ENCODE peak calls at places on chromosomes 6 and 20, in seven cellular contexts. One of them, this sample, is unnamed.

GRCh38 chr6:37473364-37474095 is 26.2 kb downstream of the CCDC167 start:
- DNase-seq in suprapubic skin: no peak
- DNase-seq in fibroblast of lung: peak; percentile 39
- DNase-seq in uterus: no peak
- DNase-seq in A549: no peak
- DNase-seq in heart left ventricle: peak; percentile 73
- DNase-seq in sigmoid colon: no peak
- DNase-seq in this sample: no peak

GRCh38 chr20:7627734-7628663 is 312.3 kb downstream of the HAO1 start:
- DNase-seq in suprapubic skin: no peak
- DNase-seq in fibroblast of lung: peak; percentile 4
- DNase-seq in uterus: no peak
- DNase-seq in A549: no peak
- DNase-seq in heart left ventricle: no peak
- DNase-seq in sigmoid colon: no peak
- DNase-seq in this sample: peak; percentile 14

GRCh38 chr20:23937303-23938117 is 51.1 kb downstream of the GGTLC1 start:
- DNase-seq in suprapubic skin: no peak
- DNase-seq in fibroblast of lung: peak; percentile 38
- DNase-seq in uterus: peak; percentile 27
- DNase-seq in A549: peak; percentile 35
- DNase-seq in heart left ventricle: peak; percentile 30
- DNase-seq in sigmoid colon: no peak
- DNase-seq in this sample: no peak

GRCh38 chr6:30615958-30616810 is 859 bp downstream of the PPP1R10 start:
- DNase-seq in suprapubic skin: no peak
- DNase-seq in fibroblast of lung: peak; percentile 30
- DNase-seq in uterus: no peak
- DNase-seq in A549: no peak
- DNase-seq in heart left ventricle: no peak
- DNase-seq in sigmoid colon: peak; percentile 69
- DNase-seq in this sample: peak; percentile 60

GRCh38 chr6:109236140-109237081 is 141.1 kb downstream of the CEP57L1 start:
- DNase-seq in suprapubic skin: no peak
- DNase-seq in fibroblast of lung: no peak
- DNase-seq in uterus: no peak
- DNase-seq in A549: no peak
- DNase-seq in heart left ventricle: no peak
- DNase-seq in sigmoid colon: no peak
- DNase-seq in this sample: no peak

GRCh38 chr6:101413773-101414172 is 20.3 kb downstream of the GRIK2 start:
- DNase-seq in suprapubic skin: no peak
- DNase-seq in fibroblast of lung: no peak
- DNase-seq in uterus: no peak
- DNase-seq in A549: no peak
- DNase-seq in heart left ventricle: no peak
- DNase-seq in sigmoid colon: no peak
- DNase-seq in this sample: no peak

GRCh38 chr6:56144538-56145324 is 102.6 kb downstream of the COL21A1 start:
- DNase-seq in suprapubic skin: no peak
- DNase-seq in fibroblast of lung: peak; percentile 74
- DNase-seq in uterus: no peak
- DNase-seq in A549: peak; percentile 10
- DNase-seq in heart left ventricle: no peak
- DNase-seq in sigmoid colon: no peak
- DNase-seq in this sample: no peak

GRCh38 chr6:21953831-21954801 is 342.7 kb downstream of the PRL start:
- DNase-seq in suprapubic skin: no peak
- DNase-seq in fibroblast of lung: peak; percentile 82
- DNase-seq in uterus: peak; percentile 48
- DNase-seq in A549: no peak
- DNase-seq in heart left ventricle: peak; percentile 30
- DNase-seq in sigmoid colon: no peak
- DNase-seq in this sample: no peak

GRCh38 chr6:16426241-16426640 is 187.9 kb downstream of the GMPR start:
- DNase-seq in suprapubic skin: no peak
- DNase-seq in fibroblast of lung: no peak
- DNase-seq in uterus: no peak
- DNase-seq in A549: no peak
- DNase-seq in heart left ventricle: no peak
- DNase-seq in sigmoid colon: no peak
- DNase-seq in this sample: no peak

GRCh38 chr6:125245523-125246264 is 56.1 kb downstream of the HDDC2 start:
- DNase-seq in suprapubic skin: no peak
- DNase-seq in fibroblast of lung: no peak
- DNase-seq in uterus: no peak
- DNase-seq in A549: no peak
- DNase-seq in heart left ventricle: no peak
- DNase-seq in sigmoid colon: no peak
- DNase-seq in this sample: no peak

GRCh38 chr6:69894578-69895347 is 28.4 kb downstream of the COL19A1 start:
- DNase-seq in suprapubic skin: no peak
- DNase-seq in fibroblast of lung: peak; percentile 92
- DNase-seq in uterus: no peak
- DNase-seq in A549: no peak
- DNase-seq in heart left ventricle: no peak
- DNase-seq in sigmoid colon: no peak
- DNase-seq in this sample: no peak

GRCh38 chr6:4781967-4782537 is 5.8 kb downstream of the CDYL start:
- DNase-seq in suprapubic skin: no peak
- DNase-seq in fibroblast of lung: no peak
- DNase-seq in uterus: no peak
- DNase-seq in A549: no peak
- DNase-seq in heart left ventricle: no peak
- DNase-seq in sigmoid colon: no peak
- DNase-seq in this sample: no peak

GRCh38 chr6:158793432-158793831 is 25.7 kb downstream of the EZR start:
- DNase-seq in suprapubic skin: no peak
- DNase-seq in fibroblast of lung: peak; percentile 69
- DNase-seq in uterus: no peak
- DNase-seq in A549: peak; percentile 47
- DNase-seq in heart left ventricle: no peak
- DNase-seq in sigmoid colon: no peak
- DNase-seq in this sample: no peak

GRCh38 chr6:26249959-26250805 is 114.8 kb upstream of the BTN3A2 start:
- DNase-seq in suprapubic skin: peak; percentile 72
- DNase-seq in fibroblast of lung: peak; percentile 85
- DNase-seq in uterus: peak; percentile 41
- DNase-seq in A549: no peak
- DNase-seq in heart left ventricle: no peak
- DNase-seq in sigmoid colon: peak; percentile 76
- DNase-seq in this sample: peak; percentile 65

GRCh38 chr6:62707156-62707555 is 421.1 kb upstream of the KHDRBS2 start:
- DNase-seq in suprapubic skin: no peak
- DNase-seq in fibroblast of lung: no peak
- DNase-seq in uterus: no peak
- DNase-seq in A549: no peak
- DNase-seq in heart left ventricle: no peak
- DNase-seq in sigmoid colon: no peak
- DNase-seq in this sample: no peak

GRCh38 chr6:161526794-161527193 is 252.9 kb upstream of the AGPAT4 start:
- DNase-seq in suprapubic skin: no peak
- DNase-seq in fibroblast of lung: no peak
- DNase-seq in uterus: no peak
- DNase-seq in A549: no peak
- DNase-seq in heart left ventricle: no peak
- DNase-seq in sigmoid colon: no peak
- DNase-seq in this sample: no peak

GRCh38 chr6:11538049-11538798 is 675 bp downstream of the TMEM170B start:
- DNase-seq in suprapubic skin: peak; percentile 74
- DNase-seq in fibroblast of lung: peak; percentile 14
- DNase-seq in uterus: peak; percentile 31
- DNase-seq in A549: peak; percentile 8
- DNase-seq in heart left ventricle: peak; percentile 26
- DNase-seq in sigmoid colon: peak; percentile 67
- DNase-seq in this sample: no peak

GRCh38 chr6:132751306-132751705 is 6.4 kb downstream of the VNN2 start:
- DNase-seq in suprapubic skin: no peak
- DNase-seq in fibroblast of lung: no peak
- DNase-seq in uterus: no peak
- DNase-seq in A549: no peak
- DNase-seq in heart left ventricle: no peak
- DNase-seq in sigmoid colon: no peak
- DNase-seq in this sample: no peak

GRCh38 chr6:111791415-111791814 is 81.8 kb downstream of the FYN start:
- DNase-seq in suprapubic skin: no peak
- DNase-seq in fibroblast of lung: peak; percentile 39
- DNase-seq in uterus: no peak
- DNase-seq in A549: no peak
- DNase-seq in heart left ventricle: no peak
- DNase-seq in sigmoid colon: no peak
- DNase-seq in this sample: peak; percentile 28

GRCh38 chr6:47146426-47147174 is 104.5 kb upstream of the ADGRF1 start:
- DNase-seq in suprapubic skin: no peak
- DNase-seq in fibroblast of lung: no peak
- DNase-seq in uterus: no peak
- DNase-seq in A549: no peak
- DNase-seq in heart left ventricle: no peak
- DNase-seq in sigmoid colon: no peak
- DNase-seq in this sample: no peak

GRCh38 chr6:131914967-131915751 is 36.0 kb downstream of the CCN2 start:
- DNase-seq in suprapubic skin: no peak
- DNase-seq in fibroblast of lung: peak; percentile 89
- DNase-seq in uterus: peak; percentile 70
- DNase-seq in A549: peak; percentile 29
- DNase-seq in heart left ventricle: peak; percentile 47
- DNase-seq in sigmoid colon: peak; percentile 81
- DNase-seq in this sample: peak; percentile 53

GRCh38 chr6:408599-409102 is 17.1 kb downstream of the IRF4 start:
- DNase-seq in suprapubic skin: no peak
- DNase-seq in fibroblast of lung: peak; percentile 48
- DNase-seq in uterus: no peak
- DNase-seq in A549: peak; percentile 40
- DNase-seq in heart left ventricle: peak; percentile 39
- DNase-seq in sigmoid colon: no peak
- DNase-seq in this sample: peak; percentile 54

GRCh38 chr6:143634486-143634885 is 43.3 kb upstream of the PHACTR2 start:
- DNase-seq in suprapubic skin: no peak
- DNase-seq in fibroblast of lung: no peak
- DNase-seq in uterus: no peak
- DNase-seq in A549: no peak
- DNase-seq in heart left ventricle: no peak
- DNase-seq in sigmoid colon: no peak
- DNase-seq in this sample: no peak

GRCh38 chr20:13800728-13801134 is 15.9 kb downstream of the NDUFAF5 start:
- DNase-seq in suprapubic skin: peak; percentile 79
- DNase-seq in fibroblast of lung: peak; percentile 96
- DNase-seq in uterus: peak; percentile 83
- DNase-seq in A549: no peak
- DNase-seq in heart left ventricle: peak; percentile 87
- DNase-seq in sigmoid colon: peak; percentile 96
- DNase-seq in this sample: no peak

GRCh38 chr6:168985705-168986104 is 267.9 kb downstream of the THBS2 start:
- DNase-seq in suprapubic skin: no peak
- DNase-seq in fibroblast of lung: no peak
- DNase-seq in uterus: no peak
- DNase-seq in A549: no peak
- DNase-seq in heart left ventricle: no peak
- DNase-seq in sigmoid colon: no peak
- DNase-seq in this sample: no peak

GRCh38 chr20:38727602-38728236 is 3.4 kb downstream of the SLC32A1 start:
- DNase-seq in suprapubic skin: no peak
- DNase-seq in fibroblast of lung: no peak
- DNase-seq in uterus: no peak
- DNase-seq in A549: no peak
- DNase-seq in heart left ventricle: no peak
- DNase-seq in sigmoid colon: no peak
- DNase-seq in this sample: no peak

GRCh38 chr6:22017272-22017671 is 279.6 kb downstream of the PRL start:
- DNase-seq in suprapubic skin: no peak
- DNase-seq in fibroblast of lung: peak; percentile 66
- DNase-seq in uterus: no peak
- DNase-seq in A549: no peak
- DNase-seq in heart left ventricle: no peak
- DNase-seq in sigmoid colon: no peak
- DNase-seq in this sample: no peak

GRCh38 chr6:134117409-134117808 is 65.0 kb upstream of the SLC2A12 start:
- DNase-seq in suprapubic skin: no peak
- DNase-seq in fibroblast of lung: no peak
- DNase-seq in uterus: no peak
- DNase-seq in A549: no peak
- DNase-seq in heart left ventricle: no peak
- DNase-seq in sigmoid colon: no peak
- DNase-seq in this sample: no peak

GRCh38 chr6:20575691-20576451 is 41.6 kb downstream of the CDKAL1 start:
- DNase-seq in suprapubic skin: no peak
- DNase-seq in fibroblast of lung: no peak
- DNase-seq in uterus: no peak
- DNase-seq in A549: no peak
- DNase-seq in heart left ventricle: no peak
- DNase-seq in sigmoid colon: no peak
- DNase-seq in this sample: no peak
- H3K4me1 ChIP-seq in suprapubic skin: peaks cover 13% of the 10 kb centered on the region
- H3K4me1 ChIP-seq in fibroblast of lung: no peaks in the 10 kb centered on the region
- H3K4me1 ChIP-seq in uterus: no peaks in the 10 kb centered on the region
- H3K4me1 ChIP-seq in A549: peaks cover 17% of the 10 kb centered on the region
- H3K4me1 ChIP-seq in heart left ventricle: no peaks in the 10 kb centered on the region
- H3K4me1 ChIP-seq in sigmoid colon: no peaks in the 10 kb centered on the region
- H3K4me1 ChIP-seq in this sample: no peaks in the 10 kb centered on the region

DNA sequence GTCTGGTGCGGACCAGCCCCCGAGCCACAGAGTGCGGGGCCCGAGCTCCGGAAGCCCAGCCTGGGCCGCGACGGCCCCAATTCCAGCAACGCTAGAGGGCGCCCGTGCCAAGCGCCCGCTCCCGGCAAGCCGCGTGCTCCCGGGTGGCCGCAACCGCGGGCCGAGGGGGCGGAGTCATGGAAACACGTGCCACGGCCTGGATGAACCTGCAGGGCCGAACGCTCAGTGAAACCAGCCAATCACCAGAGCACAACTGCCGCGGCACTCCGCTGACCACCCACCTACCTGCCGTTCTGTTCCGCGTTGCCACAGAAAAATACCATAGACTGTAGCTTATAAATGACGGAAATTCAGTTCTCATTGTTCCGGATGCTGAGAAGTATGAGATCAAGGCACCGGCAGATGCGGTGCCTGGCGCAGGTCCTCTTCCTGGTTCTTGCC is 85.7 kb upstream of the FOXC1 start:
- DNase-seq in suprapubic skin: no peak
- DNase-seq in fibroblast of lung: peak; percentile 57
- DNase-seq in uterus: no peak
- DNase-seq in A549: peak; percentile 32
- DNase-seq in heart left ventricle: peak; percentile 57
- DNase-seq in sigmoid colon: no peak
- DNase-seq in this sample: peak; percentile 12
- H3K4me3 ChIP-seq in suprapubic skin: peak overlapping the region; percentile 2
- H3K4me3 ChIP-seq in fibroblast of lung: no peak overlapping the region
- H3K4me3 ChIP-seq in uterus: no peak overlapping the region
- H3K4me3 ChIP-seq in A549: peak overlapping the region; percentile 25
- H3K4me3 ChIP-seq in heart left ventricle: no peak overlapping the region
- H3K4me3 ChIP-seq in sigmoid colon: no peak overlapping the region
- H3K4me3 ChIP-seq in this sample: no peak overlapping the region

GRCh38 chr20:32285621-32286334 is 8.3 kb downstream of the KIF3B start:
- DNase-seq in suprapubic skin: no peak
- DNase-seq in fibroblast of lung: peak; percentile 57
- DNase-seq in uterus: no peak
- DNase-seq in A549: no peak
- DNase-seq in heart left ventricle: peak; percentile 13
- DNase-seq in sigmoid colon: no peak
- DNase-seq in this sample: no peak
- H3K4me1 ChIP-seq in suprapubic skin: peaks cover 19% of the 10 kb centered on the region
- H3K4me1 ChIP-seq in fibroblast of lung: peaks cover 4% of the 10 kb centered on the region
- H3K4me1 ChIP-seq in uterus: no peaks in the 10 kb centered on the region
- H3K4me1 ChIP-seq in A549: peaks cover 29% of the 10 kb centered on the region
- H3K4me1 ChIP-seq in heart left ventricle: peaks cover 22% of the 10 kb centered on the region
- H3K4me1 ChIP-seq in sigmoid colon: no peaks in the 10 kb centered on the region
- H3K4me1 ChIP-seq in this sample: no peaks in the 10 kb centered on the region

GRCh38 chr20:48461351-48461750 is 366.4 kb downstream of the PREX1 start:
- DNase-seq in suprapubic skin: no peak
- DNase-seq in fibroblast of lung: no peak
- DNase-seq in uterus: no peak
- DNase-seq in A549: no peak
- DNase-seq in heart left ventricle: no peak
- DNase-seq in sigmoid colon: no peak
- DNase-seq in this sample: no peak
- H3K4me3 ChIP-seq in suprapubic skin: no peak overlapping the region
- H3K4me3 ChIP-seq in fibroblast of lung: no peak overlapping the region
- H3K4me3 ChIP-seq in uterus: no peak overlapping the region
- H3K4me3 ChIP-seq in A549: no peak overlapping the region
- H3K4me3 ChIP-seq in heart left ventricle: no peak overlapping the region
- H3K4me3 ChIP-seq in sigmoid colon: no peak overlapping the region
- H3K4me3 ChIP-seq in this sample: no peak overlapping the region

This sample was measured in SJSA1.